ENCODE peak calls at places on chromosomes 11 and 22, in seven cellular contexts. X, J, M, V, F, A and U are unnamed samples. For H3K36me3, the result is how much of the 10 kb centered on the place peaks cover.

GRCh38 chr11:1557904-1558831 is 13.9 kb downstream of the DUSP8 start:
- DNase-seq in X (peak), J (peak), M (no peak), V (no peak), F (peak), A (peak), U (peak)

GRCh38 chr22:29369460-29369859 is 18.9 kb downstream of the AP1B1 start:
- DNase-seq in X (peak), J (peak), M (peak), V (no peak), F (peak), A (peak), U (peak)

GRCh38 chr22:43555561-43556515 is 144.0 kb downstream of the MPPED1 start:
- DNase-seq in X (peak), J (no peak), M (no peak), V (no peak), F (no peak), A (no peak), U (no peak)

GRCh38 chr11:112605093-112605666 is 344.5 kb upstream of the PLET1 start:
- DNase-seq in X (no peak), J (no peak), M (no peak), V (no peak), F (peak), A (no peak), U (no peak)

GRCh38 chr11:68480193-68480592 is 19.6 kb downstream of the PPP6R3 start:
- DNase-seq in X (no peak), J (no peak), M (no peak), V (no peak), F (no peak), A (no peak), U (no peak)

GRCh38 chr22:36252754-36253522 is at the start of gene APOL1:
- DNase-seq in X (no peak), J (peak), M (peak), V (peak), F (no peak), A (no peak), U (peak)

GRCh38 chr11:119181677-119182412 is 3.4 kb upstream of the NHERF4 start:
- DNase-seq in X (no peak), J (no peak), M (no peak), V (no peak), F (no peak), A (no peak), U (no peak)

GRCh38 chr11:76699461-76700091 is 29.0 kb upstream of the LRRC32 start:
- DNase-seq in X (no peak), J (no peak), M (no peak), V (no peak), F (peak), A (no peak), U (no peak)

GRCh38 chr22:20241579-20242392 is 26.3 kb downstream of the RTN4R start:
- DNase-seq in X (no peak), J (no peak), M (no peak), V (no peak), F (peak), A (no peak), U (peak)

GRCh38 chr11:70456921-70457532 is 58.7 kb downstream of the CTTN start:
- DNase-seq in X (peak), J (no peak), M (no peak), V (no peak), F (peak), A (no peak), U (no peak)

GRCh38 chr22:35554297-35554845 is 13.7 kb downstream of the RASD2 start:
- DNase-seq in X (no peak), J (no peak), M (no peak), V (no peak), F (peak), A (no peak), U (no peak)

GRCh38 chr22:43643362-43643761 is 168.7 kb downstream of the EFCAB6 start:
- DNase-seq in X (no peak), J (no peak), M (no peak), V (no peak), F (no peak), A (no peak), U (no peak)

GRCh38 chr11:64245797-64246623 is 733 bp downstream of the PPP1R14B start:
- DNase-seq in X (peak), J (peak), M (peak), V (peak), F (peak), A (peak), U (peak)

GRCh38 chr11:71241721-71242259 is 10.6 kb downstream of the SHANK2 start:
- DNase-seq in X (peak), J (no peak), M (no peak), V (no peak), F (no peak), A (no peak), U (peak)

GRCh38 chr11:116782728-116783127 is 5.1 kb downstream of the ZPR1 start:
- DNase-seq in X (no peak), J (no peak), M (no peak), V (no peak), F (peak), A (no peak), U (no peak)

GRCh38 chr11:4884341-4884740 is 2.6 kb downstream of the OR51T1 start:
- DNase-seq in X (no peak), J (no peak), M (no peak), V (no peak), F (peak), A (no peak), U (no peak)

GRCh38 chr11:57515332-57516060 is at the start of gene SLC43A1:
- DNase-seq in X (peak), J (peak), M (peak), V (peak), F (peak), A (peak), U (peak)

GRCh38 chr11:117495357-117495756 is 167.7 kb downstream of the CEP164 start:
- DNase-seq in X (no peak), J (no peak), M (no peak), V (no peak), F (no peak), A (no peak), U (no peak)

GRCh38 chr11:132300283-132300682 is 929.9 kb downstream of the NTM start:
- DNase-seq in X (peak), J (no peak), M (no peak), V (no peak), F (no peak), A (no peak), U (no peak)

GRCh38 chr11:116427903-116428637 is 344.7 kb downstream of the BUD13 start:
- DNase-seq in X (no peak), J (no peak), M (peak), V (no peak), F (peak), A (no peak), U (no peak)

GRCh38 chr11:110200241-110200640 is 96.2 kb downstream of the RDX start:
- DNase-seq in X (peak), J (no peak), M (no peak), V (no peak), F (peak), A (no peak), U (no peak)

GRCh38 chr22:27046126-27046525 is 388.7 kb downstream of the MIAT start:
- DNase-seq in X (no peak), J (no peak), M (no peak), V (no peak), F (no peak), A (no peak), U (no peak)

DNA sequence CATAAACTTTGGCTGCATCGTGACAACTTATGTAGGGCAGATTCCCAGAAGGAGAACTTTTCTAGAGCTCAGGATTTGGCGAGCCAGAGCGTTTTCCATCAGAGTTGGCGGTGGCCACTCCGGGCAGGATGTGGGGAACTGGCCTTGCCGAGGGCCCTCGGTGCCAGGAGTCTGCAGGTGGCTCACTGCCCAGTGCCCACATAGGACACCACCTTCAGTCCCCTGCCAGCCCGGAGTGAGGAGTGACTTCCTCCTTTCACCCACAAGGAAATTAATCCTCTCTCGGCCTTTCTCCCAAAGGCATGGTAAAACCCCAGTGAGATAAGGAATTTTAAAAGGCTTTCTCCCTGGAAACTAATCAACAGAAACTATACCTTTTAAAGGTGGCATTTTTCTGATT is 1.6 kb upstream of the LGALS2 start:
- DNase-seq in X (no peak), J (peak), M (no peak), V (no peak), F (no peak), A (peak), U (peak)
- H3K27ac ChIP-seq in X (no peak), J (peak), M (no peak), V (no peak), F (no peak), A (peak), U (no peak)

DNA sequence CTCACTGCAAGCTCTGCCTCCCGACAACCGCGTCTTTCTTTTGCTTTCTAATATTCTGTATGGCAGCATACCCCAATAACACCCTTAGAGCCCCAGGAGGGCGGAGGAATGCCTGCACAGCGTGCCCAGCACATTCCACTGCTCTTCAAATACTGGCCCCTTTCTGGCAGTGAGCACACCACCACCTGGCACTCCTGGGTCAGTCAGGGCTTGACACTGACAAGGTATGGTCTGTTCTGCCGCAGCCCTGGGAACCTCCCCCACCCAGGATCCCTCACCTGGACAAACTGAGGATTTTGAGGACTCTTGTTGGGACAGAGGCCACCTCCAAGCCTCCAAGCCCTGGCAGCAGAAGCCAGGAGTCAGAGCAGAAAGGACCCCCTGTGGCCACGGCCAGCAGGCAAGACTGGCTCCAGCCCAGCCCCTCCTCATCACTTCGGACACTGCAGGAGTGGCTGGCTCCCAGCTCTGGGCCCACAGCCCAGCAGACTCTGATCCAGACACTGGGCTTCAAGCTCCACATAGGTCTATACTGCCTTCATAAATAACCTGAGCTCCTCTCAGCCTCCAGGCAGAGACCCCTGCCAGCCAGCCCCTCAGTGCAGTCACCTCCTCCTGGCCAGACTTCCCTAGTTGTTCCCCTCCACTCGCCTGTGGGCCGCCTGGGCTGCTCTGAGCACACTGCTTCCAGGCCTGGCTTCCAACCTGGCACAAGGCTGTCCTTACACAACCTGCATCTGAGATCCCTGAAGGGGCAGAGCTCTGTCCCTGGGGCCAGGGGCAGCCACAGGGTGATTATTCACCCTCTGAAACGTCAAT is 14.5 kb downstream of the CARS1 start:
- DNase-seq in X (no peak), J (no peak), M (no peak), V (no peak), F (no peak), A (no peak), U (no peak)
- H3K36me3 ChIP-seq in X (half or more), J (under half), M (under half), V (half or more), F (under half), A (half or more), U (under half)

GRCh38 chr11:61569701-61570100 is 11.2 kb downstream of the SYT7 start:
- DNase-seq in X (no peak), J (no peak), M (no peak), V (no peak), F (no peak), A (no peak), U (no peak)
- H3K27ac ChIP-seq in X (no peak), J (no peak), M (no peak), V (no peak), F (no peak), A (no peak), U (no peak)

GRCh38 chr11:72471005-72471898 is 36.9 kb upstream of the CLPB start:
- DNase-seq in X (peak), J (peak), M (peak), V (peak), F (peak), A (peak), U (peak)
- H3K36me3 ChIP-seq in X (under half), J (under half), M (under half), V (under half), F (under half), A (under half), U (under half)

DNA sequence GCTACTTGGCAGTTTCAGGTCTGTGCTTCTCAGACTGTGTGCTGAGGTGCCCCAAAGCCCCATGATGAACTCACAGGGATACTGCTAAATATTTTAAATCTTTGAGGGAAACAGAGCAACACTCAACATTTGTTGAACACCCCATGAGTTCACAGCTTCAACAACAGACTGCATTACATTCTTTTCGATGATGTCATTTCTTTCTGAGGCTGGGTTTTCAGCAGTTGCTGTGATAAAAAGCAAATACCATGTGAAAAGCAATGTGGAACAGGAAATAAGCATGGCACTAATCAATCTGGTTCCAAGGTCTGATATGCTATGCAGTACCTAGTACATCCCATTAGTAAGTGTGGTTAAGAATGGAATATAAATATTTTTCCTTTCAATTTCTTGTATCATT is 82.7 kb downstream of the RPL27A start:
- DNase-seq in X (peak), J (no peak), M (no peak), V (no peak), F (peak), A (no peak), U (no peak)
- H3K27ac ChIP-seq in X (no peak), J (peak), M (no peak), V (no peak), F (peak), A (no peak), U (no peak)

GRCh38 chr11:130876100-130876499 is 40.2 kb downstream of the SNX19 start:
- DNase-seq in X (peak), J (no peak), M (no peak), V (no peak), F (no peak), A (no peak), U (no peak)
- H3K36me3 ChIP-seq in X (under half), J (under half), M (under half), V (half or more), F (under half), A (half or more), U (under half)

GRCh38 chr22:41779889-41780505 is 20.5 kb upstream of the CCDC134 start:
- DNase-seq in X (no peak), J (no peak), M (no peak), V (peak), F (no peak), A (no peak), U (peak)
- H3K27ac ChIP-seq in X (no peak), J (no peak), M (no peak), V (peak), F (no peak), A (no peak), U (no peak)

GRCh38 chr11:6596237-6596877 is 7.1 kb downstream of the RRP8 start:
- DNase-seq in X (peak), J (no peak), M (peak), V (no peak), F (no peak), A (no peak), U (no peak)

GRCh38 chr11:6599884-6600390 is 3.5 kb downstream of the RRP8 start:
- DNase-seq in X (peak), J (no peak), M (peak), V (no peak), F (no peak), A (no peak), U (no peak)

GRCh38 chr11:6599449-6599848 is 4.0 kb downstream of the RRP8 start:
- DNase-seq in X (peak), J (no peak), M (no peak), V (no peak), F (no peak), A (no peak), U (no peak)

GRCh38 chr11:6601041-6601461 is 2.4 kb downstream of the RRP8 start:
- DNase-seq in X (peak), J (no peak), M (no peak), V (no peak), F (no peak), A (no peak), U (no peak)

DNA sequence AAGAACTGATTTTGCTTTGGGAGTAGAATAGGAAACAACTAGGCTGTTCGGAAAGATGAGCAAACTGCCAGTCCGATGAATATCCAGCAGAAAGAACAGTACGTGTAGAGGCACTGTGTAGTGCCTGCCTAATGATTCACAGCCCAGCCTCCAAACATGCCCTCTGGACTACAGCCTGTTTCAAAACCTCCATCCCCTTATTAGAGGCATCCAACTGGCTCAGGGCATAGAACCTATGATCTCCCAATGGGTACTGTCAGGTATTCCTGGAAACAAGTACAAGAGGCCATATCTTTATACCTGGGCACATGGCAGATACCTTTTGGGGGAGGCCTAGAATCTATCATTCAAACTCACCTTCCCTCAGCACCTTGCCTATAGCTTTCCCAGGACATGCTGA is 4.9 kb downstream of the RRP8 start:
- DNase-seq in X (peak), J (no peak), M (no peak), V (no peak), F (no peak), A (no peak), U (no peak)
- H3K36me3 ChIP-seq in X (half or more), J (under half), M (under half), V (half or more), F (under half), A (half or more), U (under half)

GRCh38 chr22:48278620-48279464 is 1516.4 kb downstream of the TBC1D22A start:
- DNase-seq in X (peak), J (no peak), M (no peak), V (no peak), F (no peak), A (no peak), U (no peak)

GRCh38 chr22:48284671-48285070 is 1522.2 kb downstream of the TBC1D22A start:
- DNase-seq in X (no peak), J (no peak), M (no peak), V (no peak), F (no peak), A (no peak), U (no peak)

GRCh38 chr22:48287031-48287430 is 1524.6 kb downstream of the TBC1D22A start:
- DNase-seq in X (peak), J (no peak), M (no peak), V (no peak), F (no peak), A (no peak), U (no peak)

GRCh38 chr22:48279465-48279765 is 1517.0 kb downstream of the TBC1D22A start:
- DNase-seq in X (no peak), J (no peak), M (no peak), V (no peak), F (no peak), A (no peak), U (no peak)

GRCh38 chr22:48282804-48283203 is 1520.4 kb downstream of the TBC1D22A start:
- DNase-seq in X (no peak), J (no peak), M (no peak), V (no peak), F (no peak), A (no peak), U (no peak)
- H3K27ac ChIP-seq in X (no peak), J (no peak), M (no peak), V (no peak), F (no peak), A (no peak), U (no peak)

GRCh38 chr11:47248664-47249377 is at the start of gene ACP2:
- DNase-seq in X (peak), J (peak), M (peak), V (peak), F (peak), A (peak), U (peak)
- H3K36me3 ChIP-seq in X (under half), J (under half), M (under half), V (under half), F (under half), A (under half), U (under half)